ENCODE peak calls at places on chromosomes 7 and 10, in six cellular contexts. One of them, this sample, is unnamed. For H3K9me3 and H3K4me1, the result is how much of the 10 kb centered on the place peaks cover.

GRCh38 chr10:55091691-55092328 is 290.8 kb upstream of the PCDH15 start:
- DNase-seq in adrenal gland: no peak
- DNase-seq in fibroblast of lung: peak
- DNase-seq in CD4-positive, alpha-beta memory T cell: no peak
- DNase-seq in ascending aorta: no peak
- DNase-seq in colonic mucosa: no peak
- DNase-seq in this sample: no peak

GRCh38 chr10:6095810-6096209 is 7.0 kb downstream of the RBM17 start:
- DNase-seq in colonic mucosa: no peak
- DNase-seq in adrenal gland: no peak
- DNase-seq in ascending aorta: no peak
- DNase-seq in CD4-positive, alpha-beta memory T cell: no peak
- DNase-seq in fibroblast of lung: no peak
- DNase-seq in this sample: no peak

GRCh38 chr7:952548-953441 is 1.7 kb downstream of the ADAP1 start:
- DNase-seq in adrenal gland: no peak
- DNase-seq in CD4-positive, alpha-beta memory T cell: no peak
- DNase-seq in colonic mucosa: no peak
- DNase-seq in fibroblast of lung: no peak
- DNase-seq in ascending aorta: no peak
- DNase-seq in this sample: no peak

GRCh38 chr10:690227-691161 is 1.0 kb upstream of the DIP2C start:
- DNase-seq in CD4-positive, alpha-beta memory T cell: no peak
- DNase-seq in fibroblast of lung: no peak
- DNase-seq in ascending aorta: no peak
- DNase-seq in adrenal gland: no peak
- DNase-seq in colonic mucosa: no peak
- DNase-seq in this sample: no peak

GRCh38 chr10:69802424-69803161 is 887 bp downstream of the COL13A1 start:
- DNase-seq in adrenal gland: no peak
- DNase-seq in colonic mucosa: peak
- DNase-seq in ascending aorta: no peak
- DNase-seq in fibroblast of lung: peak
- DNase-seq in CD4-positive, alpha-beta memory T cell: no peak
- DNase-seq in this sample: no peak

GRCh38 chr7:50477640-50478039 is 27.5 kb upstream of the FIGNL1 start:
- DNase-seq in colonic mucosa: no peak
- DNase-seq in ascending aorta: no peak
- DNase-seq in adrenal gland: no peak
- DNase-seq in fibroblast of lung: peak
- DNase-seq in CD4-positive, alpha-beta memory T cell: no peak
- DNase-seq in this sample: no peak

GRCh38 chr7:4706384-4707032 is 24.4 kb downstream of the FOXK1 start:
- DNase-seq in colonic mucosa: no peak
- DNase-seq in CD4-positive, alpha-beta memory T cell: no peak
- DNase-seq in fibroblast of lung: no peak
- DNase-seq in adrenal gland: no peak
- DNase-seq in ascending aorta: no peak
- DNase-seq in this sample: no peak

GRCh38 chr10:111338035-111338434 is 261.2 kb downstream of the ADRA2A start:
- DNase-seq in CD4-positive, alpha-beta memory T cell: no peak
- DNase-seq in adrenal gland: no peak
- DNase-seq in ascending aorta: no peak
- DNase-seq in colonic mucosa: no peak
- DNase-seq in fibroblast of lung: no peak
- DNase-seq in this sample: no peak

GRCh38 chr10:24206334-24206733 is 2.6 kb upstream of the KIAA1217 start:
- DNase-seq in fibroblast of lung: no peak
- DNase-seq in colonic mucosa: no peak
- DNase-seq in CD4-positive, alpha-beta memory T cell: no peak
- DNase-seq in adrenal gland: no peak
- DNase-seq in ascending aorta: no peak
- DNase-seq in this sample: no peak

GRCh38 chr7:105776068-105776790 is 100.2 kb downstream of the ATXN7L1 start:
- DNase-seq in fibroblast of lung: peak
- DNase-seq in CD4-positive, alpha-beta memory T cell: no peak
- DNase-seq in ascending aorta: no peak
- DNase-seq in colonic mucosa: peak
- DNase-seq in adrenal gland: peak
- DNase-seq in this sample: no peak

GRCh38 chr7:22196429-22196828 is 160.5 kb downstream of the RAPGEF5 start:
- DNase-seq in adrenal gland: no peak
- DNase-seq in CD4-positive, alpha-beta memory T cell: no peak
- DNase-seq in ascending aorta: no peak
- DNase-seq in colonic mucosa: no peak
- DNase-seq in fibroblast of lung: no peak
- DNase-seq in this sample: no peak

GRCh38 chr7:36670585-36671431 is 53.5 kb downstream of the AOAH start:
- DNase-seq in CD4-positive, alpha-beta memory T cell: peak
- DNase-seq in adrenal gland: peak
- DNase-seq in fibroblast of lung: peak
- DNase-seq in ascending aorta: no peak
- DNase-seq in colonic mucosa: peak
- DNase-seq in this sample: peak

GRCh38 chr7:22351329-22351692 is 5.6 kb downstream of the RAPGEF5 start:
- DNase-seq in fibroblast of lung: no peak
- DNase-seq in colonic mucosa: no peak
- DNase-seq in adrenal gland: no peak
- DNase-seq in CD4-positive, alpha-beta memory T cell: no peak
- DNase-seq in ascending aorta: no peak
- DNase-seq in this sample: no peak

GRCh38 chr10:132293416-132294195 is 14.1 kb downstream of the STK32C start:
- DNase-seq in CD4-positive, alpha-beta memory T cell: no peak
- DNase-seq in adrenal gland: no peak
- DNase-seq in colonic mucosa: no peak
- DNase-seq in ascending aorta: no peak
- DNase-seq in fibroblast of lung: no peak
- DNase-seq in this sample: no peak

GRCh38 chr7:140653319-140654108 is 12.9 kb upstream of the DENND2A start:
- DNase-seq in fibroblast of lung: peak
- DNase-seq in colonic mucosa: peak
- DNase-seq in ascending aorta: no peak
- DNase-seq in adrenal gland: peak
- DNase-seq in CD4-positive, alpha-beta memory T cell: no peak
- DNase-seq in this sample: no peak

GRCh38 chr7:144110272-144110671 is 889 bp downstream of the OR2A2 start:
- DNase-seq in fibroblast of lung: no peak
- DNase-seq in CD4-positive, alpha-beta memory T cell: no peak
- DNase-seq in adrenal gland: no peak
- DNase-seq in colonic mucosa: no peak
- DNase-seq in ascending aorta: no peak
- DNase-seq in this sample: no peak

GRCh38 chr7:112529486-112529885 is 48.7 kb downstream of the LSMEM1 start:
- DNase-seq in ascending aorta: no peak
- DNase-seq in adrenal gland: no peak
- DNase-seq in CD4-positive, alpha-beta memory T cell: no peak
- DNase-seq in colonic mucosa: no peak
- DNase-seq in fibroblast of lung: no peak
- DNase-seq in this sample: no peak

GRCh38 chr7:53306846-53307245 is 271.4 kb downstream of the POM121L12 start:
- DNase-seq in colonic mucosa: no peak
- DNase-seq in adrenal gland: no peak
- DNase-seq in ascending aorta: no peak
- DNase-seq in CD4-positive, alpha-beta memory T cell: no peak
- DNase-seq in fibroblast of lung: no peak
- DNase-seq in this sample: no peak

GRCh38 chr10:30857803-30858202 is 173.9 kb downstream of the ZNF438 start:
- DNase-seq in colonic mucosa: peak
- DNase-seq in ascending aorta: no peak
- DNase-seq in adrenal gland: peak
- DNase-seq in CD4-positive, alpha-beta memory T cell: no peak
- DNase-seq in fibroblast of lung: peak
- DNase-seq in this sample: no peak

GRCh38 chr10:3046210-3046779 is 21.1 kb upstream of the PFKP start:
- DNase-seq in colonic mucosa: no peak
- DNase-seq in fibroblast of lung: no peak
- DNase-seq in ascending aorta: no peak
- DNase-seq in adrenal gland: no peak
- DNase-seq in CD4-positive, alpha-beta memory T cell: no peak
- DNase-seq in this sample: no peak

GRCh38 chr10:69344591-69345244 is 66.4 kb downstream of the HK1 start:
- DNase-seq in CD4-positive, alpha-beta memory T cell: peak
- DNase-seq in colonic mucosa: peak
- DNase-seq in fibroblast of lung: no peak
- DNase-seq in adrenal gland: no peak
- DNase-seq in ascending aorta: no peak
- DNase-seq in this sample: no peak

GRCh38 chr7:50807026-50807730 is 24.5 kb upstream of the GRB10 start:
- DNase-seq in CD4-positive, alpha-beta memory T cell: no peak
- DNase-seq in ascending aorta: no peak
- DNase-seq in fibroblast of lung: no peak
- DNase-seq in adrenal gland: no peak
- DNase-seq in colonic mucosa: no peak
- DNase-seq in this sample: no peak

GRCh38 chr10:119423510-119423874 is 119.0 kb downstream of the RGS10 start:
- DNase-seq in fibroblast of lung: no peak
- DNase-seq in ascending aorta: no peak
- DNase-seq in colonic mucosa: no peak
- DNase-seq in adrenal gland: no peak
- DNase-seq in CD4-positive, alpha-beta memory T cell: no peak
- DNase-seq in this sample: no peak

DNA sequence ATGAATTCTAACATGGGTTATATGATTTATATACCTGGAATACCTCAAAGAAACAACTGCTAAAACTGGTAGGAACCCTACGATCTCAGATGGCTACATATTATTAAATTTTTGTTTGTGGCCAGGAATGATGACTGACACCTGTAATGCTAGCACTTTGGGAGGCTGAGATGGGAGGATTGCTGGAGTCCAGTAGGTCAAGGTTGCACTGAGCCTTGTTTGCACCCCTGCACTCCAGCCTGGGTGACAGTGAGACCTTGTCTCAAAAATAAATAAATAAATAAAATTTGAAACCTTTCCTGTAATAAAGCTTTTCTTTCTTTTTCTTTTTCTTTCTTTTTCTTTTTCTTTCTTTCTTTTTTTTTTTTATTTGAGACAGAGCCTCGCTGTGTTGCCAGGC is 61.2 kb downstream of the MPLKIP start:
- DNase-seq in ascending aorta: no peak
- DNase-seq in fibroblast of lung: no peak
- DNase-seq in adrenal gland: no peak
- DNase-seq in colonic mucosa: no peak
- DNase-seq in CD4-positive, alpha-beta memory T cell: no peak
- DNase-seq in this sample: no peak
- H3K9me3 ChIP-seq in ascending aorta: under half
- H3K9me3 ChIP-seq in fibroblast of lung: under half
- H3K9me3 ChIP-seq in adrenal gland: under half
- H3K9me3 ChIP-seq in colonic mucosa: under half
- H3K9me3 ChIP-seq in CD4-positive, alpha-beta memory T cell: under half
- H3K9me3 ChIP-seq in this sample: under half

GRCh38 chr7:121276276-121276675 is 52.5 kb upstream of the WNT16 start:
- DNase-seq in colonic mucosa: no peak
- DNase-seq in adrenal gland: no peak
- DNase-seq in CD4-positive, alpha-beta memory T cell: no peak
- DNase-seq in ascending aorta: no peak
- DNase-seq in fibroblast of lung: no peak
- DNase-seq in this sample: no peak
- H3K27ac ChIP-seq in colonic mucosa: no peak
- H3K27ac ChIP-seq in adrenal gland: no peak
- H3K27ac ChIP-seq in CD4-positive, alpha-beta memory T cell: no peak
- H3K27ac ChIP-seq in ascending aorta: no peak
- H3K27ac ChIP-seq in fibroblast of lung: no peak
- H3K27ac ChIP-seq in this sample: no peak

GRCh38 chr10:73818402-73818801 is 7.0 kb upstream of the NDST2 start:
- DNase-seq in colonic mucosa: no peak
- DNase-seq in ascending aorta: no peak
- DNase-seq in adrenal gland: no peak
- DNase-seq in fibroblast of lung: no peak
- DNase-seq in CD4-positive, alpha-beta memory T cell: no peak
- DNase-seq in this sample: no peak

GRCh38 chr10:73817826-73818225 is 6.4 kb upstream of the NDST2 start:
- DNase-seq in adrenal gland: no peak
- DNase-seq in ascending aorta: no peak
- DNase-seq in fibroblast of lung: no peak
- DNase-seq in CD4-positive, alpha-beta memory T cell: no peak
- DNase-seq in colonic mucosa: no peak
- DNase-seq in this sample: no peak

GRCh38 chr10:73816917-73817729 is 5.7 kb upstream of the NDST2 start:
- DNase-seq in CD4-positive, alpha-beta memory T cell: no peak
- DNase-seq in adrenal gland: no peak
- DNase-seq in fibroblast of lung: no peak
- DNase-seq in ascending aorta: no peak
- DNase-seq in colonic mucosa: no peak
- DNase-seq in this sample: no peak

GRCh38 chr10:73819513-73820093 is 8.2 kb upstream of the NDST2 start:
- DNase-seq in CD4-positive, alpha-beta memory T cell: no peak
- DNase-seq in ascending aorta: no peak
- DNase-seq in fibroblast of lung: no peak
- DNase-seq in colonic mucosa: peak
- DNase-seq in adrenal gland: no peak
- DNase-seq in this sample: no peak

DNA sequence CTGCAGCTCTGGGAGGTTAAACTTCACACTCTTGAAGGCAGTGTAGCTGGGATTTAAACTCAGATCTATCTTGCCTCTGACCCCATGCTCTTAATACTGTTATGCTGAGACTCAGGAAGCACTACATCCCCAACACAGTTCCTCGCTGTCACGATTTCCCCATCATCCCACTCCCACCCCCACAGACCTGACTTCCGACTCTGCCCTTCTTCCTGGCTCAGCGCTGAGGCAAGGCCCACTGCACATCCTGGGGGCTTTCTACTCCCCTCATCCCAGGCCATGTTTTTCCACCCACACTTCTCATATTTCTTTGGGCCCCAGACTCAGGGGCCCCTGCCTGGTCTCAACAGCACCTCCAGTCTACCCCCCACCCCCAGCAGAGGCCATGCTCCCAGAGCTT is 7.6 kb upstream of the NDST2 start:
- DNase-seq in colonic mucosa: no peak
- DNase-seq in adrenal gland: no peak
- DNase-seq in fibroblast of lung: no peak
- DNase-seq in CD4-positive, alpha-beta memory T cell: no peak
- DNase-seq in ascending aorta: no peak
- DNase-seq in this sample: no peak
- H3K4me1 ChIP-seq in colonic mucosa: under half
- H3K4me1 ChIP-seq in adrenal gland: under half
- H3K4me1 ChIP-seq in fibroblast of lung: under half
- H3K4me1 ChIP-seq in CD4-positive, alpha-beta memory T cell: under half
- H3K4me1 ChIP-seq in ascending aorta: under half
- H3K4me1 ChIP-seq in this sample: under half

GRCh38 chr7:158374586-158374985 is 213.0 kb downstream of the PTPRN2 start:
- DNase-seq in fibroblast of lung: no peak
- DNase-seq in CD4-positive, alpha-beta memory T cell: no peak
- DNase-seq in colonic mucosa: no peak
- DNase-seq in adrenal gland: no peak
- DNase-seq in ascending aorta: no peak
- DNase-seq in this sample: no peak

GRCh38 chr7:158378978-158379377 is 208.6 kb downstream of the PTPRN2 start:
- DNase-seq in fibroblast of lung: no peak
- DNase-seq in adrenal gland: no peak
- DNase-seq in colonic mucosa: no peak
- DNase-seq in CD4-positive, alpha-beta memory T cell: no peak
- DNase-seq in ascending aorta: no peak
- DNase-seq in this sample: no peak

GRCh38 chr7:158381956-158382355 is 205.7 kb downstream of the PTPRN2 start:
- DNase-seq in fibroblast of lung: no peak
- DNase-seq in colonic mucosa: no peak
- DNase-seq in adrenal gland: no peak
- DNase-seq in CD4-positive, alpha-beta memory T cell: no peak
- DNase-seq in ascending aorta: no peak
- DNase-seq in this sample: no peak

GRCh38 chr7:158375034-158375433 is 212.6 kb downstream of the PTPRN2 start:
- DNase-seq in ascending aorta: no peak
- DNase-seq in colonic mucosa: no peak
- DNase-seq in fibroblast of lung: no peak
- DNase-seq in adrenal gland: no peak
- DNase-seq in CD4-positive, alpha-beta memory T cell: no peak
- DNase-seq in this sample: no peak

GRCh38 chr7:158377800-158378623 is 209.6 kb downstream of the PTPRN2 start:
- DNase-seq in fibroblast of lung: no peak
- DNase-seq in ascending aorta: no peak
- DNase-seq in CD4-positive, alpha-beta memory T cell: no peak
- DNase-seq in adrenal gland: no peak
- DNase-seq in colonic mucosa: no peak
- DNase-seq in this sample: no peak
- H3K9me3 ChIP-seq in fibroblast of lung: under half
- H3K9me3 ChIP-seq in ascending aorta: under half
- H3K9me3 ChIP-seq in CD4-positive, alpha-beta memory T cell: under half
- H3K9me3 ChIP-seq in adrenal gland: under half
- H3K9me3 ChIP-seq in colonic mucosa: under half
- H3K9me3 ChIP-seq in this sample: under half

This sample was measured in CD8-positive, alpha-beta memory T cell.